ENCODE peak calls at places on chromosomes 12 and 14, in seven cellular contexts. O is upper lobe of right lung, B is T-helper 17 cell, R is A549, G is lower lobe of right lung, T is RWPE2, V is omental fat pad. A is an unnamed sample.

GRCh38 chr12:101772019-101772774 is 32.9 kb upstream of the SYCP3 start:
- ATAC-seq in V (no peak), B (no peak), R (no peak), O (peak; percentile 55), T (no peak), G (peak; percentile 11), A (no peak)

GRCh38 chr12:85550924-85551323 is 270.9 kb downstream of the ALX1 start:
- ATAC-seq in O (no peak), V (no peak), T (no peak), B (no peak), G (no peak), R (no peak), A (no peak)

GRCh38 chr12:110135012-110135411 is 10.9 kb downstream of the IFT81 start:
- ATAC-seq in V (no peak), T (no peak), G (no peak), B (peak; percentile 51), O (no peak), R (peak; percentile 87), A (no peak)

GRCh38 chr12:106871477-106871876 is 84.2 kb upstream of the TMEM263 start:
- ATAC-seq in B (no peak), R (peak; percentile 40), O (no peak), V (no peak), T (peak; percentile 35), G (no peak), A (peak; percentile 69)

GRCh38 chr12:4241592-4241991 is 32.0 kb upstream of the CCND2 start:
- ATAC-seq in R (no peak), O (no peak), B (no peak), G (no peak), T (no peak), V (no peak), A (no peak)

GRCh38 chr12:130868412-130868811 is 3.5 kb upstream of the RAN start:
- ATAC-seq in V (no peak), T (no peak), G (no peak), R (no peak), O (no peak), B (peak; percentile 15), A (no peak)

GRCh38 chr12:29691146-29691854 is 92.4 kb downstream of the TMTC1 start:
- ATAC-seq in T (no peak), O (peak; percentile 32), V (no peak), B (no peak), G (peak; percentile 53), R (no peak), A (no peak)

GRCh38 chr12:66881401-66881800 is 202.5 kb upstream of the GRIP1 start:
- ATAC-seq in V (no peak), B (no peak), G (no peak), O (no peak), R (no peak), T (no peak), A (no peak)

GRCh38 chr14:92520102-92520651 is 6.6 kb downstream of the RIN3 start:
- ATAC-seq in G (peak; percentile 49), R (no peak), B (no peak), T (no peak), O (peak; percentile 75), V (no peak), A (no peak)

GRCh38 chr14:100535287-100536131 is 51.7 kb downstream of the BEGAIN start:
- ATAC-seq in B (no peak), G (no peak), R (no peak), T (no peak), O (no peak), V (no peak), A (no peak)

GRCh38 chr14:62117718-62118164 is 355.5 kb downstream of the SNAPC1 start:
- ATAC-seq in B (no peak), G (peak; percentile 13), V (peak; percentile 7), R (no peak), T (peak; percentile 17), O (no peak), A (peak; percentile 11)

GRCh38 chr14:99231181-99231849 is 40.7 kb downstream of the BCL11B start:
- ATAC-seq in G (no peak), V (no peak), B (no peak), T (no peak), R (no peak), O (no peak), A (no peak)

GRCh38 chr12:10339441-10339840 is 31.8 kb downstream of the KLRD1 start:
- ATAC-seq in V (no peak), R (peak; percentile 79), B (no peak), G (peak; percentile 45), T (peak; percentile 51), O (peak; percentile 23), A (no peak)